ENCODE peak calls at places on chromosomes 16 and 17, in eight cellular contexts. M is psoas muscle, R is GM23338, Z is Peyer's patch, O is H9, Y is uterus, F is GM12865, T is OCI-LY7. W is an unnamed sample.

GRCh38 chr16:84032458-84033178 is 10.0 kb downstream of the SLC38A8 start:
- DNase-seq in M (no peak), R (no peak), Z (no peak), O (no peak), Y (no peak), F (no peak), T (no peak), W (no peak)

GRCh38 chr16:47716571-47716970 is 255.4 kb downstream of the PHKB start:
- DNase-seq in M (no peak), R (no peak), Z (no peak), O (no peak), Y (no peak), F (no peak), T (no peak), W (no peak)

GRCh38 chr16:24151482-24151939 is 104.6 kb upstream of the CACNG3 start:
- DNase-seq in M (no peak), R (peak), Z (no peak), O (no peak), Y (no peak), F (no peak), T (no peak), W (no peak)

GRCh38 chr17:68832140-68832871 is 122.9 kb downstream of the ABCA8 start:
- DNase-seq in M (peak), R (no peak), Z (peak), O (no peak), Y (no peak), F (no peak), T (no peak), W (no peak)

GRCh38 chr17:60747069-60747808 is 69.6 kb downstream of the BCAS3 start:
- DNase-seq in M (no peak), R (peak), Z (no peak), O (peak), Y (no peak), F (no peak), T (no peak), W (no peak)

GRCh38 chr17:43756176-43756575 is 2.4 kb downstream of the SOST start:
- DNase-seq in M (no peak), R (no peak), Z (no peak), O (no peak), Y (no peak), F (no peak), T (no peak), W (peak)

GRCh38 chr16:35431829-35432663 is 1972.6 kb downstream of the TP53TG3F start:
- DNase-seq in M (no peak), R (peak), Z (no peak), O (no peak), Y (no peak), F (peak), T (peak), W (no peak)

GRCh38 chr16:24906199-24906808 is 60.5 kb downstream of the SLC5A11 start:
- DNase-seq in M (no peak), R (peak), Z (no peak), O (no peak), Y (no peak), F (no peak), T (peak), W (no peak)

GRCh38 chr16:50902457-50902856 is 160.6 kb downstream of the CYLD start:
- DNase-seq in M (no peak), R (peak), Z (no peak), O (no peak), Y (no peak), F (no peak), T (peak), W (no peak)

GRCh38 chr16:89924298-89924924 is 1.3 kb downstream of the TUBB3 start:
- DNase-seq in M (no peak), R (peak), Z (no peak), O (peak), Y (no peak), F (peak), T (peak), W (peak)

GRCh38 chr16:51508813-51509212 is 357.7 kb upstream of the SALL1 start:
- DNase-seq in M (no peak), R (no peak), Z (no peak), O (no peak), Y (peak), F (no peak), T (no peak), W (no peak)

GRCh38 chr16:77404823-77405222 is 30.0 kb downstream of the ADAMTS18 start:
- DNase-seq in M (no peak), R (no peak), Z (no peak), O (no peak), Y (no peak), F (no peak), T (no peak), W (no peak)

GRCh38 chr17:13230350-13230900 is 212.6 kb upstream of the ELAC2 start:
- DNase-seq in M (no peak), R (no peak), Z (no peak), O (no peak), Y (no peak), F (no peak), T (no peak), W (no peak)

GRCh38 chr16:51723016-51723724 is 572.1 kb upstream of the SALL1 start:
- DNase-seq in M (no peak), R (no peak), Z (no peak), O (no peak), Y (no peak), F (no peak), T (no peak), W (no peak)

GRCh38 chr17:21166599-21167265 is 40.0 kb downstream of the DHRS7B start:
- DNase-seq in M (no peak), R (no peak), Z (no peak), O (no peak), Y (no peak), F (no peak), T (no peak), W (no peak)

GRCh38 chr16:83717308-83717707 is 90.5 kb upstream of the HSBP1 start:
- DNase-seq in M (no peak), R (peak), Z (no peak), O (peak), Y (no peak), F (no peak), T (no peak), W (no peak)

GRCh38 chr16:14013571-14014283 is 57.4 kb upstream of the MRTFB start:
- DNase-seq in M (peak), R (peak), Z (no peak), O (no peak), Y (peak), F (no peak), T (no peak), W (peak)

GRCh38 chr17:57045868-57046671 is 39.0 kb upstream of the AKAP1 start:
- DNase-seq in M (peak), R (peak), Z (peak), O (peak), Y (no peak), F (peak), T (no peak), W (no peak)

DNA sequence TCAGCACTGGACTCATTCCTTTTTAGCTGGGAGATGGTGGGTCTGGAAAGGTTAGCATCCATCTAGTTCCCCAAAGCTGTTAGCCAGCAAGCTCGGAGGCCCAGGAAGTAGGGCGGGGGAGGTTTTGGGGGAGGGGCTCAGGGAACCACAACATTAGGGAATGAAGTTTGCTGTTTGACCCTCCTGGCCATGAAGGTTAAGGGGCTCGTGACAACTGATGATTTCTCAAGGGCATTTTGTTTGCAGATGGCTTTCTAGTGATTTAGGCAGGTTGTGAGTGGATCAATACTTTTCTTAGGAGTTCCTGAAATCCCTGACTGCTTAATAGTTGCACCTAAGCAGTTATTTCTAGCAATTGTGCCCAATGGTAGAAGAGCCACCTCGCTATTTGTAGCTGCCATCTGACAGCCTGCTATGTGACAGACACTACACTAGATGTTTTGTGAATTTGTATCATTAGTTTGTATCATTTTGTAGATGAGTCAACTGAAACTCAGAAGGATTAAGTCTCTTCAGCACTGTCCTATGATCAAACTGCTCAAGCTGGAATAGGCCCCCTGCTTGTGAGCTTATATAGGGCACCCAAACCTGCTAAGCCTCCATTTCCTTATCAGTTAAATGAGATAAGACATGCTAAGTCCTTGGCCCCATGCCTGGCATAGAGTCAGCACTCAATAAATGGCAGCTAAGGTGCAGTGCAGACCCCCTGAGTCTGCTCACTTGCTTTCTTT is 146.4 kb downstream of the IRX3 start:
- DNase-seq in M (no peak), R (no peak), Z (no peak), O (no peak), Y (no peak), F (no peak), T (no peak), W (no peak)
- TF ChIP-seq CTCF in M (no peak), R (no peak), Z (no peak), O (peak), Y (no peak), F (no peak), T (no peak), W (no peak)

GRCh38 chr17:19411641-19412040 is 609 bp downstream of the RNF112 start:
- DNase-seq in M (no peak), R (peak), Z (no peak), O (no peak), Y (no peak), F (no peak), T (no peak), W (no peak)
- TF ChIP-seq CTCF in M (no peak), R (no peak), Z (no peak), O (no peak), Y (no peak), F (no peak), T (no peak), W (no peak)

DNA sequence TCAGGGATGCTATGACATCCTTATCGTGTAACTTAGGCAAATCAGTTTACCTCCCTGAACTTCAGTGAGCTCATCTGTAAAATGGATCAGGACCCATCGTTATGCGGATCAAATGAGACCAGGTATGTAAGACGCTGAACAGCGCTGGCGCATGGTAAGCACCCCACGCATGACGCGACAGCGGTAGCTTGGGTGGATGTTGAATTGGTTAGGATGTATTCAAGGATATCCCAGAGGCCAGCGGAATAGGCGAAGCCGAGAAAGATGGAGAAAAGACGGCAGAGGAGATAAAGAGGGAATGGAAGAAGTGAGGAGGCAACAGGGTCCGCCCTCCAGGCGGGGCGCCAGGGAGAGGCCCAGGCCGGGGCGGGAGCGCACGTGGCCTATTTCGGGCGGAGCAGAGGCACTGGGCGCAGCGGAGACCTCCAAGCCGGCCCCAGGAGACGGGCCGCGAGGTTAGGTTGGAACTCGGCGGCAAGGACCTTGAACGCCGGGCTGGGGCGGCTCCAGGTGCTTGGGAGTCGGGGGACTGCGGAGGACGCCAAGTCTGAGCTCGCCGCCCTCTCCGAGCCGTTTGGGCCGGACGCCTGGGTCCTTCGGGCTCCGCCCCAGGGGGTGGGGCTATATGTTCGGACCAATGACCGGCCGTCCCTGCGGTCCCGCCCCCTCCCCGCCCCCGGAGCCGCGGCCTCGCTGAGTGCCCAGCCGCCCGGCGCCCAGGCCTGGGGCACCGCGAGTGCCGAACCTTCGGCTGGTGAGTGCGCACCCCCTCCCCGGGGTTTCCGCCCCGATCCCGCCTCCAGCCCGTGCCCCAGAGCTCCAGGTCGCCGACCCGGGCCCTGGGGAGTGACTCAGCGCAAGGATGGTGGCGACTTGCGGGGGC is at the start of gene ZNF771:
- DNase-seq in M (peak), R (peak), Z (peak), O (peak), Y (peak), F (peak), T (peak), W (peak)
- TF ChIP-seq CTCF in M (no peak), R (no peak), Z (peak), O (no peak), Y (no peak), F (peak), T (peak), W (peak)

GRCh38 chr17:74262601-74263000 is 11.4 kb upstream of the DNAI2 start:
- DNase-seq in M (no peak), R (no peak), Z (no peak), O (no peak), Y (no peak), F (no peak), T (no peak), W (no peak)

GRCh38 chr17:74257311-74257710 is 16.7 kb upstream of the DNAI2 start:
- DNase-seq in M (no peak), R (no peak), Z (no peak), O (no peak), Y (no peak), F (no peak), T (no peak), W (no peak)

GRCh38 chr17:74260525-74260850 is 13.5 kb upstream of the DNAI2 start:
- DNase-seq in M (no peak), R (peak), Z (no peak), O (peak), Y (no peak), F (no peak), T (no peak), W (no peak)

GRCh38 chr17:74259667-74260524 is 14.1 kb upstream of the DNAI2 start:
- DNase-seq in M (no peak), R (peak), Z (no peak), O (peak), Y (no peak), F (no peak), T (no peak), W (no peak)
- TF ChIP-seq CTCF in M (no peak), R (peak), Z (no peak), O (peak), Y (no peak), F (no peak), T (no peak), W (no peak)

GRCh38 chr17:79702071-79702470 is 28.7 kb upstream of the ENPP7 start:
- DNase-seq in M (no peak), R (peak), Z (no peak), O (peak), Y (no peak), F (no peak), T (no peak), W (peak)
- TF ChIP-seq CTCF in M (no peak), R (peak), Z (no peak), O (peak), Y (no peak), F (no peak), T (peak), W (peak)

DNA sequence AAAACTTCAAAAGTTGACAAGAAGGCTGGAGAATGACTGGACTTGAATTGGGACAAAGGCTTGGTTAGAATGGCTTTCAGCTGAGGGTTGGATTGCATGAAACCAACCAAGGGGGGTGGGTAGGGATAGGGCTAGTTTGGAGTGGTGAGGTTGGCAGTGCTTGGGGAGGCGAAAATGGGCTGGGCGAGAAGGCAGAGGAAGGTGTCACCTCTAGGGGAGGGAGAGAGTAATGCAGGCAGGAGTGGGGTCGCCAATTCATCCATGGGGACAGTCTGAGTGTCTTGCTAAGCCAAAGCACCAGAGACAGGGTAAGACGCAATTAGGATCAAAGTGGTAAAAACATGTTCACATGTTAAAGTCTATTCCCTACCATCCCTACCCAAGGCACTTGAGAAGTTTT is 6.2 kb upstream of the DNAH2 start:
- DNase-seq in M (no peak), R (peak), Z (no peak), O (peak), Y (no peak), F (no peak), T (peak), W (no peak)
- TF ChIP-seq CTCF in M (no peak), R (peak), Z (no peak), O (peak), Y (no peak), F (peak), T (peak), W (peak)